ENCODE peak calls at places on chromosomes 16 and 17, in four cellular contexts. S is lower lobe of right lung, P is BJ, N is esophagus squamous epithelium. J is an unnamed sample.

GRCh38 chr16:15539197-15539596 is 103.8 kb downstream of the MARF1 start:
- DNase-seq in P (no peak), S (no peak), N (no peak), J (no peak)

GRCh38 chr16:2495041-2495440 is 18.7 kb upstream of the ATP6V0C start:
- DNase-seq in P (no peak), S (no peak), N (no peak), J (no peak)

GRCh38 chr17:72311004-72311403 is 190.2 kb downstream of the SOX9 start:
- DNase-seq in S (no peak), P (no peak), N (no peak), J (no peak)

GRCh38 chr17:2240541-2240940 is 63.0 kb downstream of the SMG6 start:
- DNase-seq in N (no peak), S (no peak), P (no peak), J (no peak)

GRCh38 chr17:79097226-79098055 is 22.8 kb downstream of the ENGASE start:
- DNase-seq in N (no peak), S (no peak), P (no peak), J (no peak)

GRCh38 chr17:72184805-72185204 is 64.0 kb downstream of the SOX9 start:
- DNase-seq in P (no peak), S (no peak), N (no peak), J (no peak)

GRCh38 chr17:78257810-78258322 is 26.4 kb downstream of the TMEM235 start:
- DNase-seq in P (no peak), S (peak; percentile 70), N (no peak), J (no peak)

GRCh38 chr16:68257251-68257905 is 6.9 kb upstream of the SLC7A6 start:
- DNase-seq in N (no peak), P (no peak), S (no peak), J (no peak)

GRCh38 chr16:71794943-71795342 is 13.7 kb downstream of the AP1G1 start:
- DNase-seq in P (no peak), S (no peak), N (no peak), J (no peak)

GRCh38 chr16:77949445-77949844 is 72.9 kb upstream of the CLEC3A start:
- DNase-seq in S (no peak), N (no peak), P (no peak), J (no peak)

GRCh38 chr17:28381141-28381825 is 9.8 kb downstream of the SARM1 start:
- DNase-seq in N (no peak), S (peak; percentile 76), P (no peak), J (no peak)

GRCh38 chr16:25109643-25110042 is 1.9 kb upstream of the LCMT1 start:
- DNase-seq in N (no peak), S (no peak), P (peak; percentile 71), J (peak; percentile 97)

GRCh38 chr17:28725660-28726395 is at the start of gene TLCD1:
- DNase-seq in N (no peak), S (peak; percentile 84), P (no peak), J (no peak)

GRCh38 chr17:64061157-64061898 is 40.9 kb upstream of the ICAM2 start:
- DNase-seq in S (no peak), N (no peak), P (no peak), J (no peak)

GRCh38 chr16:4911831-4912422 is 25.0 kb downstream of the PPL start:
- DNase-seq in S (no peak), N (no peak), P (peak; percentile 36), J (no peak)

DNA sequence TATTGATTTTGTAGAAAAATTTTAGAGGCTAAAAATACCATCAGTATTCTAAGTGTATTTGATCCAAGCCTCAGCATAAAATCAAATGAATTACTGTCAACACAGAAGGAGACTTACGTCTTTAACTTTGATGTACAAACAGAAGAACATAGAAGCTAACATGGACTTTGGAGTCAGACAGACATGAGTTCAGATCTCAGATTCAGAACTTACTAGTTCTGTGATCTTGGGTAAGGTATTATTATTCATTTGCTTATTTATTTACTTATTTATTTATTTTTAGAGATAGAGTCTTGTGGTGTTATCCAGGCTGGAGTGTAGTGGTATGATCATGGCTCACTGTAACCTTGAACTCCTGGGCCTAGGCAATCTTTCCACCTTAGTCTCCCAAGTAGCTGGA is 4.0 kb upstream of the SLFN12L start:
- DNase-seq in S (no peak), N (no peak), P (no peak), J (no peak)
- H3K4me3 ChIP-seq in S (peak overlapping the region; percentile 47), N (peak overlapping the region; percentile 58), P (no peak overlapping the region), J (no peak overlapping the region)

GRCh38 chr16:87956771-87957279 is 5.6 kb downstream of the BANP start:
- DNase-seq in S (no peak), P (no peak), N (no peak), J (no peak)
- H3K4me3 ChIP-seq in S (peak overlapping the region; percentile 15), P (no peak overlapping the region), N (peak overlapping the region; percentile 39), J (peak overlapping the region; percentile 32)

DNA sequence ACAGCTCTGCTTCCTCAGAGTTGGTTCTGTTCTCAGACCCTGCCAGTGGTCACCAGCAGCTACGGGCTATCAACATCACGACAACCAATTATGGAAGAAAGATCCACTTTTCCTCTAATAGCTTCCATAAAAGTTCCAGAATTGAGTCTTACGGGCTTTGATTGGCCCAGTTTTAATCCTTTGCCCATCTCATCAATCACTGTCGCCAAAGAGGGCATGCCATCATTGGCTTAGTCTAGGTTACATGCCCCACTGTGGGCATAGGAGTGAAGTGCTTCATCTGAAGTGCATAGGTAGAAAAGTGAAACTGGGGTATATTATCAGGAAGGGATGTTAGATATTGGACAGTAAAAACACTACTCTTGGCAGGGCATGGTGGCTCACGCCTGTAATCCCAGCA is 76.6 kb upstream of the DHX40 start:
- DNase-seq in N (no peak), S (no peak), P (no peak), J (no peak)
- H3K4me3 ChIP-seq in N (no peak overlapping the region), S (no peak overlapping the region), P (no peak overlapping the region), J (no peak overlapping the region)

DNA sequence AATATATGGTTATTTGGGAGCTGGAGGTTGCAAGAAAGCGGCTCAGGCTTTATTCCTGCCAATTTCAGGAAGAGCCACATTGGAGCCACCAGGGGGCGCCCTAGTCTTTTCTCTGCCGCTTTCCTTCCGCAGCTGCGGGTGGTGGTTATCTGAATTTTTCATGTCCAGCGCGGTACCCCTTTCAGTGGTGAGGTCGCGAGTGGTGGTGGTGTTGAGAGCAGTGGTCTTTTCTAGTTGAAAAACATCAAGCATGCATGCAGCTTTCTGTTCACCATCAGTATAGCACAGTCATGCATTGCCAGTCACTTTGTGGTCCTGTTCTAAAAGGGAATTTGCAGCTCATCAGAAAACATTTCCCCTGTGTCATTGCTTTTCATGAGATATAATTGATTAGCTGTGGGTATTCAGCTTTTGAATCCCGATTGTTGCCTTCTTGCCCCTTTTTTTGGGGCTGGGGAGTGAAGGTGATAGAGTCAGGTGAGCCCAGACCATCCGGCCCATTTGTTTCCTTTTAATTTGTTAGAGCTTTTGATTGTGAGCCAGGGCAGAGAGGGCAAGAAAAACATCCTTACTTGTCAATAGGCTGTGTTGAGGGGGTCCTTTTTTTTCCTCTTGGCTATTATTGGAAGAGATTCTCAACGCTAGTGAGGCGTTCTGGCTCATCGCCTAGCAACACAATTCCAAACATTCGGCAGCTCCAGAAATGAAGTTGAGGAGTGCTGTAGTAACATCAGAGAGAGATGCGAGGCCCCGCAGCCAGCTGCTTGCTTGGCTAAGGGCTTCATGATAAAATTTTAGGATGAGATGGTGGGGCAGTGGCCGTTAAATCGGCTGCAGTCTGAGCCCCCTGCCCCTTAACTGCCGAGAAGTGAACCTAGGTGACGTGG is 119.0 kb downstream of the SNX29 start:
- DNase-seq in N (no peak), S (peak; percentile 75), P (no peak), J (no peak)
- H3K4me3 ChIP-seq in N (peak overlapping the region; percentile 42), S (peak overlapping the region; percentile 16), P (no peak overlapping the region), J (no peak overlapping the region)

GRCh38 chr17:49997256-49997735 is 2.3 kb upstream of the DLX3 start:
- DNase-seq in N (no peak), P (no peak), S (no peak), J (no peak)
- H3K4me3 ChIP-seq in N (peak overlapping the region; percentile 65), P (no peak overlapping the region), S (peak overlapping the region; percentile 51), J (no peak overlapping the region)

GRCh38 chr17:48729335-48730239 is 1.0 kb upstream of the HOXB13 start:
- DNase-seq in N (no peak), S (no peak), P (no peak), J (no peak)
- H3K4me3 ChIP-seq in N (no peak overlapping the region), S (no peak overlapping the region), P (no peak overlapping the region), J (no peak overlapping the region)

J was measured in skeletal muscle cell.